ENCODE peak calls at places on chromosomes 5 and 9, in nine cellular contexts. F is stomach, U is right lobe of liver, X is foreskin fibroblast, G is fibroblast of lung, B is H1, R is IMR-90, H is tibial artery, Q is adrenal gland. E is an unnamed sample.

GRCh38 chr9:87433853-87434252 is 63.8 kb upstream of the DAPK1 start:
- DNase-seq in F (no peak), U (no peak), X (no peak), G (no peak), B (no peak), R (no peak), H (no peak), Q (no peak), E (no peak)

GRCh38 chr5:159262472-159262858 is 625 bp upstream of the UBLCP1 start:
- DNase-seq in F (no peak), U (no peak), X (no peak), G (peak; percentile 45), B (no peak), R (peak; percentile 45), H (no peak), Q (no peak), E (no peak)

GRCh38 chr5:174317261-174317894 is 271.9 kb downstream of the NSG2 start:
- DNase-seq in F (no peak), U (no peak), X (peak; percentile 18), G (peak; percentile 45), B (no peak), R (peak; percentile 53), H (no peak), Q (peak; percentile 53), E (no peak)

GRCh38 chr9:121652037-121652837 is 803 bp downstream of the DAB2IP start:
- DNase-seq in F (peak; percentile 67), U (no peak), X (no peak), G (peak; percentile 23), B (no peak), R (no peak), H (no peak), Q (peak; percentile 33), E (no peak)

GRCh38 chr9:122180633-122181032 is 20.9 kb downstream of the MORN5 start:
- DNase-seq in F (no peak), U (no peak), X (peak; percentile 72), G (peak; percentile 82), B (no peak), R (peak; percentile 88), H (no peak), Q (peak; percentile 50), E (peak; percentile 40)

GRCh38 chr9:27192291-27192960 is 83.4 kb downstream of the TEK start:
- DNase-seq in F (no peak), U (no peak), X (no peak), G (peak; percentile 68), B (no peak), R (peak; percentile 7), H (no peak), Q (peak; percentile 48), E (no peak)

GRCh38 chr9:92666912-92667532 is 2.9 kb downstream of the IPPK start:
- DNase-seq in F (no peak), U (no peak), X (no peak), G (no peak), B (no peak), R (no peak), H (no peak), Q (no peak), E (no peak)

GRCh38 chr5:54159837-54160215 is 150.5 kb downstream of the ARL15 start:
- DNase-seq in F (no peak), U (no peak), X (no peak), G (peak; percentile 59), B (no peak), R (no peak), H (no peak), Q (no peak), E (no peak)

GRCh38 chr9:88398016-88398415 is 9.8 kb downstream of the SPIN1 start:
- DNase-seq in F (no peak), U (no peak), X (no peak), G (peak; percentile 27), B (no peak), R (no peak), H (no peak), Q (no peak), E (no peak)

GRCh38 chr5:23428705-23429104 is 78.7 kb upstream of the PRDM9 start:
- DNase-seq in F (no peak), U (no peak), X (no peak), G (no peak), B (no peak), R (no peak), H (no peak), Q (no peak), E (no peak)

GRCh38 chr5:95087819-95088317 is 197.0 kb downstream of the MCTP1 start:
- DNase-seq in F (no peak), U (no peak), X (peak; percentile 20), G (peak; percentile 29), B (no peak), R (no peak), H (no peak), Q (no peak), E (no peak)

GRCh38 chr5:148799737-148800527 is 26.5 kb upstream of the ADRB2 start:
- DNase-seq in F (no peak), U (no peak), X (no peak), G (peak; percentile 48), B (no peak), R (peak; percentile 64), H (no peak), Q (no peak), E (no peak)

GRCh38 chr9:100285080-100285479 is 67.7 kb downstream of the TEX10 start:
- DNase-seq in F (no peak), U (no peak), X (no peak), G (no peak), B (no peak), R (no peak), H (no peak), Q (no peak), E (no peak)

GRCh38 chr9:100281069-100281468 is 71.7 kb downstream of the TEX10 start:
- DNase-seq in F (no peak), U (no peak), X (no peak), G (no peak), B (no peak), R (no peak), H (no peak), Q (no peak), E (no peak)

GRCh38 chr9:100284247-100284646 is 68.5 kb downstream of the TEX10 start:
- DNase-seq in F (no peak), U (no peak), X (no peak), G (no peak), B (no peak), R (no peak), H (no peak), Q (no peak), E (no peak)

GRCh38 chr9:100282388-100282719 is 70.4 kb downstream of the TEX10 start:
- DNase-seq in F (no peak), U (no peak), X (no peak), G (no peak), B (no peak), R (no peak), H (no peak), Q (no peak), E (no peak)

GRCh38 chr9:100281676-100282387 is 70.9 kb downstream of the TEX10 start:
- DNase-seq in F (no peak), U (no peak), X (no peak), G (no peak), B (no peak), R (no peak), H (no peak), Q (no peak), E (no peak)
- TF ChIP-seq CTCF in F (no peak), U (no peak), X (no peak), G (no peak), B (no peak), R (no peak), H (no peak), Q (no peak), E (no peak)

DNA sequence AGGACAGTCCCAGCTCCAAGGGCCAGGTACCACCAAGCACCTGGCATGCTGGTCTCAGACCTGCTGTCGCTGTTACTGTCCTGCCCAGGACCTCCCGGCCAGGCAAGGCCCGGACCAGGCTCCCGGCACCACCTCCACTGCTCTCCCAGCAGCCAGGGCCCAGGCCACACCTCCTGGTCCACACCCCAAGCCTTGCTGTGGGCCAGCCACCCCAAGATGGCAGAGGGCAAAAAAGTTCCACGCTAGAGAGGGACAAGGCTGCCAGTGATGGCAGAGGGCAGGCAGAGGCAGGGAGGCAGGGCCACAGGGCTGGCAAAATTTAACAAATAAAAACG is 1.1 kb downstream of the DNLZ start:
- DNase-seq in F (no peak), U (no peak), X (no peak), G (no peak), B (no peak), R (no peak), H (no peak), Q (no peak), E (no peak)
- TF ChIP-seq CTCF in F (no peak), U (no peak), X (no peak), G (no peak), B (no peak), R (no peak), H (no peak), Q (no peak), E (no peak)

GRCh38 chr5:126801992-126802294 is 25.0 kb downstream of the LMNB1 start:
- DNase-seq in F (no peak), U (no peak), X (peak; percentile 41), G (peak; percentile 32), B (no peak), R (peak; percentile 71), H (no peak), Q (no peak), E (no peak)
- TF ChIP-seq CTCF in F (no peak), U (peak; percentile 24), X (peak; percentile 42), G (peak; percentile 49), B (no peak), R (peak; percentile 64), H (no peak), Q (no peak), E (peak; percentile 28)

GRCh38 chr5:169805527-169805934 is 168.5 kb downstream of the DOCK2 start:
- DNase-seq in F (no peak), U (no peak), X (no peak), G (peak; percentile 79), B (no peak), R (peak; percentile 61), H (no peak), Q (no peak), E (no peak)

GRCh38 chr5:169811023-169811422 is 169.3 kb downstream of the INSYN2B start:
- DNase-seq in F (no peak), U (no peak), X (no peak), G (no peak), B (no peak), R (no peak), H (no peak), Q (no peak), E (no peak)

GRCh38 chr5:169805937-169806700 is 169.0 kb downstream of the DOCK2 start:
- DNase-seq in F (no peak), U (no peak), X (no peak), G (no peak), B (no peak), R (no peak), H (no peak), Q (no peak), E (no peak)

GRCh38 chr5:169810542-169810941 is 169.8 kb downstream of the INSYN2B start:
- DNase-seq in F (no peak), U (no peak), X (no peak), G (no peak), B (no peak), R (no peak), H (no peak), Q (no peak), E (no peak)

DNA sequence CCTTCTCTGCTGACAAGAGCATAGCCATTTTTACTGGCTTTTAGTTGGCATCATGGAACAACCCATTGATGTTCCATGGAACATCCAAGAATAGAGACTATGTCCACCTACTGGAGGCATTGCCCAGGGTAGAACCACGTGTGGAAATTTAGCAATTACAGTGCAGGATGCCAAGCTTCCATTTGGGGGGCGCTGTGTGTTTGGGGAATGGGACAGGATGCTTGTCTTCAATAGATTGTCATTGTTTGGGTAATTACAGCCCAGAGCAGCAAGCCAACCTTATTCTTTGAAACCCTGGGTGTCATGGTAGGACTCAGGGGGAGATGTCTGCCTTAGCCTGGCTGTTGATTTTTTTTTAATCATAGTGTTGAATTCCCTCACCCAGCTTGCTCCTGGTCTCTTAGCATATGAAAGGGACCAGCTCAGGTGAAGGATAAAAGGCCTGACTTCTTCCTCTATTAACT is 171.1 kb downstream of the DOCK2 start:
- DNase-seq in F (no peak), U (no peak), X (no peak), G (no peak), B (peak; percentile 38), R (no peak), H (no peak), Q (no peak), E (no peak)
- TF ChIP-seq CTCF in F (no peak), U (no peak), X (no peak), G (no peak), B (peak; percentile 20), R (no peak), H (no peak), Q (no peak), E (no peak)